ENCODE peak calls at places on chromosome 1, in ten cellular contexts. V, E, F, B, M, O, N, S, T and D are unnamed samples.

GRCh38 chr1:104868794-104869193 is 1119.1 kb downstream of the AMY1C start:
- DNase-seq in S (no peak), B (no peak), N (no peak), E (no peak), F (no peak), O (no peak), T (no peak), M (no peak), V (no peak), D (no peak)

GRCh38 chr1:230568008-230568407 is 74.3 kb upstream of the COG2 start:
- DNase-seq in S (peak; percentile 11), M (peak; percentile 46), E (no peak), F (no peak), T (no peak), B (peak; percentile 13), N (peak; percentile 7), V (peak; percentile 59), O (no peak), D (no peak)

GRCh38 chr1:51268675-51269033 is 32.6 kb downstream of the RNF11 start:
- DNase-seq in F (no peak), B (peak; percentile 38), N (no peak), V (no peak), M (peak; percentile 21), S (no peak), T (no peak), E (no peak), O (no peak), D (no peak)

GRCh38 chr1:194705123-194705522 is 1518.7 kb upstream of the B3GALT2 start:
- DNase-seq in V (no peak), O (no peak), T (no peak), E (no peak), B (no peak), S (no peak), M (no peak), F (no peak), N (peak; percentile 22), D (no peak)

GRCh38 chr1:151898519-151898991 is 10.8 kb downstream of the THEM4 start:
- DNase-seq in E (no peak), S (no peak), O (no peak), M (no peak), B (no peak), T (no peak), V (no peak), N (peak; percentile 14), F (no peak), D (no peak)

GRCh38 chr1:177640687-177641086 is 329.2 kb downstream of the SEC16B start:
- DNase-seq in N (no peak), M (no peak), O (no peak), V (no peak), E (no peak), T (no peak), B (no peak), F (no peak), S (no peak), D (no peak)

GRCh38 chr1:176601358-176601757 is 138.4 kb downstream of the PAPPA2 start:
- DNase-seq in F (no peak), N (no peak), S (no peak), V (no peak), M (peak; percentile 78), T (no peak), B (no peak), E (no peak), O (no peak), D (no peak)

GRCh38 chr1:147169840-147170674 is 2.2 kb downstream of the PRKAB2 start:
- DNase-seq in B (no peak), T (no peak), N (no peak), S (no peak), M (no peak), E (no peak), V (no peak), F (no peak), O (no peak), D (no peak)

GRCh38 chr1:9385801-9386573 is 93.3 kb downstream of the SPSB1 start:
- DNase-seq in N (no peak), S (peak; percentile 69), E (no peak), B (no peak), V (no peak), F (no peak), O (no peak), M (no peak), T (no peak), D (no peak)

DNA sequence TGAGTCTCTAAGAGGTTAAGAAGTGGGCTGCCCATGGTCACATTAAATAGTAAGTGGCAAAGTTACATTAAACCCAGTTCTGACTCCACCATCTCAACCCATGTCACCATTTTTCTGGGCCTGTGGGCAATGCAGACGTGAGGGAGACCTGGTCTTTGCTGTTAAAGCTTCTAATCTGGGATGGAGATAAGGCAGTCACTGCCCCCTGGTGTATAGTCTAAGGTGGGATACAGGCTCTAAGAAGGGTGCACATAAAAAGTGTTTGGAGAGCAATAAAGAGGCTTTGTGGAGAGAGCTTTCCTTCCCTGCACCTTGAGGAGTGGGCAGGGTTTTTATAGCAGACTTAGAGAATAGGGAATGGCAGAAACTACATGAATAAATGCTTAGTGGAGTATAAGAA is 141.3 kb downstream of the ROR1 start:
- DNase-seq in F (no peak), E (no peak), V (no peak), N (no peak), O (no peak), T (no peak), B (no peak), M (peak; percentile 48), S (no peak), D (peak; percentile 17)
- TF ChIP-seq CTCF in F (peak; percentile 35), E (no peak), V (no peak), N (peak; percentile 63), O (peak; percentile 6), T (no peak), B (peak; percentile 35), M (peak; percentile 35), S (peak; percentile 35), D (peak; percentile 34)

GRCh38 chr1:32892368-32893197 is 6.3 kb downstream of the HPCA start:
- DNase-seq in V (peak; percentile 86), T (peak; percentile 60), B (peak; percentile 42), F (peak; percentile 48), S (peak; percentile 95), E (no peak), O (no peak), M (peak; percentile 25), N (no peak), D (peak; percentile 81)
- TF ChIP-seq CTCF in V (peak; percentile 81), T (no peak), B (peak; percentile 10), F (peak; percentile 20), S (peak; percentile 25), E (peak; percentile 55), O (peak; percentile 51), M (no peak), N (no peak), D (peak; percentile 82)

DNA sequence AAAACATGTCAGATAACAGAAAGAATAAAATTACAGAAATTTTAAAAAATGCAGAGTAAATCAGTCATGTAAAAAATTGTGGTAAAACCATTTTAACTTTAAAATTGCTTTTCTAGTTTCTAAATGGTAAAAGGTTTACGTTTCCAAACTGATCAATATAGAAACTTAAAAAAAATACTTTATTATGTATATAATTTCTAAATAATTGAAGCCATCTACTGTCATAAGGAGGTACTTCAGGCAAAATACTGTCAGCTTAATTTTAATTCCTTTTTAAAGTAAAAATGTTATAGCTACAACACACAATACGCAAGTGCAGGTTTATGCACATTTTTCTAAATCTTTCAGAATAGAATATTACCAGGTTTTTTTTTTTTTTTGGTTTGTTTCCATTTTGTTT is 159.9 kb downstream of the HFM1 start:
- DNase-seq in F (no peak), M (no peak), N (no peak), B (no peak), O (no peak), E (no peak), V (no peak), T (no peak), S (no peak), D (no peak)
- TF ChIP-seq CTCF in F (no peak), M (peak; percentile 10), N (no peak), B (no peak), O (no peak), E (no peak), V (peak; percentile 17), T (no peak), S (no peak), D (no peak)

GRCh38 chr1:74732960-74733615 is at the start of the genes CRYZ and TYW3:
- DNase-seq in F (peak; percentile 95), M (peak; percentile 93), V (peak; percentile 89), T (peak; percentile 92), B (peak; percentile 88), E (peak; percentile 94), N (peak; percentile 94), O (peak; percentile 93), S (peak; percentile 88), D (peak; percentile 48)
- TF ChIP-seq CTCF in F (no peak), M (no peak), V (peak; percentile 29), T (no peak), B (no peak), E (no peak), N (no peak), O (no peak), S (no peak), D (no peak)

GRCh38 chr1:217660353-217661062 is 29.4 kb downstream of the SPATA17 start:
- DNase-seq in T (no peak), N (peak; percentile 32), M (peak; percentile 95), S (peak; percentile 49), E (no peak), B (no peak), O (no peak), V (no peak), F (no peak), D (peak; percentile 28)
- TF ChIP-seq CTCF in T (no peak), N (peak; percentile 58), M (peak; percentile 62), S (peak; percentile 55), E (no peak), B (peak; percentile 50), O (peak; percentile 56), V (peak; percentile 47), F (peak; percentile 33), D (peak; percentile 61)

GRCh38 chr1:58841455-58841854 is 57.6 kb upstream of the JUN start:
- DNase-seq in V (no peak), T (no peak), B (no peak), E (no peak), F (no peak), O (no peak), S (no peak), M (peak; percentile 19), N (no peak), D (no peak)
- TF ChIP-seq CTCF in V (peak; percentile 45), T (no peak), B (peak; percentile 61), E (peak; percentile 61), F (no peak), O (peak; percentile 25), S (peak; percentile 40), M (peak; percentile 35), N (peak; percentile 61), D (peak; percentile 41)

GRCh38 chr1:25701030-25701785 is 84.6 kb downstream of the MAN1C1 start:
- DNase-seq in F (no peak), N (no peak), E (no peak), B (no peak), V (no peak), S (no peak), T (peak; percentile 55), O (no peak), M (no peak), D (no peak)
- TF ChIP-seq CTCF in F (no peak), N (no peak), E (no peak), B (no peak), V (no peak), S (no peak), T (no peak), O (no peak), M (no peak), D (no peak)